ENCODE peak calls at places on chromosomes 11 and 22, in four cellular contexts. One of them, this sample, is unnamed.

GRCh38 chr11:44940835-44941234 is 9.8 kb downstream of the TP53I11 start:
- DNase-seq in AG09309: no peak
- DNase-seq in GM12891: no peak
- DNase-seq in BE2C: no peak
- DNase-seq in this sample: no peak

GRCh38 chr22:36397767-36398093 is 10.0 kb upstream of the MYH9 start:
- DNase-seq in BE2C: no peak
- DNase-seq in GM12891: no peak
- DNase-seq in AG09309: no peak
- DNase-seq in this sample: no peak

GRCh38 chr22:32411388-32411787 is 659 bp downstream of the RTCB start:
- DNase-seq in GM12891: no peak
- DNase-seq in AG09309: no peak
- DNase-seq in BE2C: no peak
- DNase-seq in this sample: no peak

GRCh38 chr11:12042215-12042676 is 33.8 kb upstream of the DKK3 start:
- DNase-seq in GM12891: no peak
- DNase-seq in BE2C: no peak
- DNase-seq in AG09309: peak
- DNase-seq in this sample: no peak

GRCh38 chr22:30426395-30427353 is 1.1 kb downstream of the MTFP1 start:
- DNase-seq in BE2C: peak
- DNase-seq in AG09309: no peak
- DNase-seq in GM12891: peak
- DNase-seq in this sample: peak

GRCh38 chr11:109229682-109230081 is 192.3 kb upstream of the C11orf87 start:
- DNase-seq in GM12891: no peak
- DNase-seq in AG09309: no peak
- DNase-seq in BE2C: no peak
- DNase-seq in this sample: no peak

GRCh38 chr22:35601743-35602633 is 15.1 kb downstream of the MB start:
- DNase-seq in BE2C: no peak
- DNase-seq in AG09309: peak
- DNase-seq in GM12891: no peak
- DNase-seq in this sample: no peak

GRCh38 chr22:22519591-22519990 is 479 bp downstream of the ZNF280A start:
- DNase-seq in AG09309: no peak
- DNase-seq in GM12891: no peak
- DNase-seq in BE2C: no peak
- DNase-seq in this sample: no peak

GRCh38 chr11:19160839-19161238 is 40.9 kb downstream of the CSRP3 start:
- DNase-seq in BE2C: no peak
- DNase-seq in AG09309: no peak
- DNase-seq in GM12891: no peak
- DNase-seq in this sample: no peak

GRCh38 chr11:9344046-9344680 is 29.8 kb upstream of the TMEM41B start:
- DNase-seq in AG09309: no peak
- DNase-seq in BE2C: no peak
- DNase-seq in GM12891: no peak
- DNase-seq in this sample: no peak

GRCh38 chr11:126522152-126522551 is 166.7 kb downstream of the ST3GAL4 start:
- DNase-seq in GM12891: no peak
- DNase-seq in BE2C: no peak
- DNase-seq in AG09309: no peak
- DNase-seq in this sample: no peak

GRCh38 chr11:129190087-129190486 is 2.0 kb downstream of the ARHGAP32 start:
- DNase-seq in BE2C: no peak
- DNase-seq in GM12891: no peak
- DNase-seq in AG09309: no peak
- DNase-seq in this sample: no peak